ENCODE peak calls at places on chromosomes 16 and 17, in eight cellular contexts. X, V, J, P, T, S, E and Z are unnamed samples.

GRCh38 chr17:44931376-44931775 is 16.1 kb upstream of the GFAP start:
- DNase-seq in E (peak; percentile 20), X (no peak), V (no peak), J (no peak), S (no peak), P (no peak), T (no peak), Z (peak; percentile 14)

GRCh38 chr17:80252871-80253270 is 7.8 kb upstream of the RNF213 start:
- DNase-seq in P (no peak), T (no peak), V (no peak), S (no peak), J (peak; percentile 85), E (peak; percentile 84), X (peak; percentile 46), Z (peak; percentile 87)

GRCh38 chr16:12901597-12902436 is at the start of gene SHISA9:
- DNase-seq in J (no peak), V (no peak), E (no peak), T (no peak), P (no peak), X (no peak), S (no peak), Z (no peak)

GRCh38 chr16:1691956-1692355 is 13.9 kb downstream of the JPT2 start:
- DNase-seq in P (peak; percentile 91), E (no peak), X (no peak), J (no peak), T (no peak), V (no peak), S (peak; percentile 89), Z (no peak)

GRCh38 chr17:21358682-21359482 is 17.3 kb upstream of the KCNJ12 start:
- DNase-seq in E (no peak), P (no peak), T (no peak), V (no peak), S (no peak), J (no peak), X (no peak), Z (no peak)

GRCh38 chr16:2818278-2818876 is 1.3 kb downstream of the PRSS21 start:
- DNase-seq in V (no peak), J (no peak), X (no peak), E (no peak), S (no peak), P (peak; percentile 38), T (no peak), Z (peak; percentile 29)

GRCh38 chr17:3888343-3889171 is 4.3 kb downstream of the CAMKK1 start:
- DNase-seq in J (no peak), V (peak; percentile 27), P (peak; percentile 94), T (no peak), E (peak; percentile 92), X (peak; percentile 72), S (peak; percentile 79), Z (no peak)

GRCh38 chr17:11682646-11683045 is 84.4 kb downstream of the DNAH9 start:
- DNase-seq in P (no peak), J (no peak), V (no peak), X (no peak), T (no peak), E (no peak), S (no peak), Z (no peak)

GRCh38 chr16:6032438-6032837 is 934.8 kb upstream of the EEF2KMT start:
- DNase-seq in V (no peak), X (no peak), P (no peak), T (no peak), E (no peak), J (no peak), S (no peak), Z (no peak)

GRCh38 chr17:17784599-17785264 is 52.1 kb downstream of the SREBF1 start:
- DNase-seq in X (no peak), P (no peak), V (no peak), J (no peak), S (peak; percentile 12), T (no peak), E (no peak), Z (no peak)

GRCh38 chr17:44084131-44084538 is 13.6 kb downstream of the G6PC3 start:
- DNase-seq in S (no peak), V (no peak), X (no peak), E (peak; percentile 78), J (no peak), P (no peak), T (no peak), Z (no peak)

GRCh38 chr17:60523822-60524221 is 2.2 kb downstream of the APPBP2 start:
- DNase-seq in J (no peak), P (no peak), T (no peak), S (no peak), V (no peak), X (no peak), E (no peak), Z (no peak)

GRCh38 chr17:2440930-2441329 is 40.1 kb upstream of the MNT start:
- DNase-seq in S (no peak), X (no peak), E (no peak), J (no peak), T (no peak), V (no peak), P (no peak), Z (no peak)

GRCh38 chr16:67176662-67177061 is 6.3 kb downstream of the NOL3 start:
- DNase-seq in S (no peak), T (no peak), J (no peak), P (no peak), V (no peak), X (no peak), E (no peak), Z (no peak)

GRCh38 chr16:78704421-78704820 is 605.0 kb downstream of the WWOX start:
- DNase-seq in P (no peak), V (no peak), J (no peak), E (no peak), S (no peak), X (no peak), T (no peak), Z (no peak)

GRCh38 chr17:75679706-75680201 is 12.6 kb downstream of the SAP30BP start:
- DNase-seq in X (no peak), S (no peak), V (no peak), T (no peak), J (no peak), E (no peak), P (peak; percentile 82), Z (peak; percentile 66)

DNA sequence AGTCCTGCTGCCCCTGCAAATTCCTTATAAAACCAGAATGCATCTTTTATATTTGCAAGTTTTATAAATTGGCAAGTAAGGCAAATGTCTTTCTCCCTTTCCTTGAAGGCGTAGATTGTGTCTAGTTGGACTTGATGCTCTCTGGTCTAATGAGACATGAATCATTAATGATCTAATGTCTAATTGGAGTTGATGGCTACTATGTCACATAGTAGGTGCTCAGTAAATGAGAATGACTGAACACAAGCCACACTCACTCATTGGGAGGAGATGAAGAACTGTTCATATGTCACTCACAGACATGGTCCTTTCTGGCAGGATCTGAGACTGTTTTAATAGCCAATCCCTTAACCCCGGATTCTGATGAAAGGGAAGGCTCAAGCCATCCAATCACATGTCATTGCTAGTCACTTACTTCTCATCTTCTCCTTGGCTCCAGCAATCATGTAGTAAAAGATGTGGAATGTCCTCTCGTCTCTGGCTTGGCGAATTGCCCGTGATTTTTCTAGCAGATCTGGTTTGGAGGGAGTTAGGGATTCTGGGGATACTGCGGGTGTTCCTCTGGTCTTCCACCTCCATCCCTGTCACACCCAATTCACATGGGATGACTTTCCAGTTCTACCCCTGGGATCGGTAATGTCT is 81.0 kb downstream of the MYH11 start:
- DNase-seq in V (no peak), J (no peak), T (no peak), S (peak; percentile 4), X (no peak), E (no peak), P (no peak), Z (no peak)
- H3K27me3 ChIP-seq in V (no peaks in the 10 kb centered on the region), J (no peaks in the 10 kb centered on the region), T (no peaks in the 10 kb centered on the region), S (peaks cover 4% of the 10 kb centered on the region), X (no peaks in the 10 kb centered on the region), E (no peaks in the 10 kb centered on the region), P (peaks cover 3% of the 10 kb centered on the region), Z (no peaks in the 10 kb centered on the region)

GRCh38 chr17:8875416-8875815 is 7.9 kb upstream of the PIK3R6 start:
- DNase-seq in X (no peak), P (no peak), S (no peak), J (no peak), T (no peak), V (no peak), E (peak; percentile 52), Z (no peak)
- H3K27me3 ChIP-seq in X (peaks cover 13% of the 10 kb centered on the region), P (no peaks in the 10 kb centered on the region), S (no peaks in the 10 kb centered on the region), J (no peaks in the 10 kb centered on the region), T (no peaks in the 10 kb centered on the region), V (no peaks in the 10 kb centered on the region), E (no peaks in the 10 kb centered on the region), Z (peaks cover 14% of the 10 kb centered on the region)

GRCh38 chr17:883586-883962 is 96.0 kb downstream of the NXN start:
- DNase-seq in S (no peak), T (no peak), P (no peak), E (no peak), J (no peak), X (no peak), V (no peak), Z (no peak)

GRCh38 chr17:888998-889401 is 90.6 kb downstream of the NXN start:
- DNase-seq in V (no peak), X (no peak), E (no peak), S (no peak), J (no peak), T (peak; percentile 24), P (no peak), Z (no peak)

GRCh38 chr17:882827-883585 is 96.6 kb downstream of the NXN start:
- DNase-seq in E (peak; percentile 75), T (no peak), V (no peak), J (no peak), S (peak; percentile 16), P (no peak), X (no peak), Z (no peak)

GRCh38 chr17:887842-888214 is 91.7 kb downstream of the NXN start:
- DNase-seq in J (no peak), P (no peak), X (no peak), V (no peak), S (no peak), E (no peak), T (no peak), Z (no peak)

GRCh38 chr17:885971-886571 is 93.5 kb downstream of the NXN start:
- DNase-seq in V (no peak), X (no peak), T (no peak), P (no peak), S (no peak), J (no peak), E (no peak), Z (no peak)
- H3K27me3 ChIP-seq in V (no peaks in the 10 kb centered on the region), X (no peaks in the 10 kb centered on the region), T (no peaks in the 10 kb centered on the region), P (no peaks in the 10 kb centered on the region), S (no peaks in the 10 kb centered on the region), J (no peaks in the 10 kb centered on the region), E (peaks cover 3% of the 10 kb centered on the region), Z (no peaks in the 10 kb centered on the region)

GRCh38 chr17:38608648-38609047 is 2.9 kb upstream of the SRCIN1 start:
- DNase-seq in X (no peak), T (no peak), S (no peak), J (no peak), E (peak; percentile 69), P (no peak), V (no peak), Z (peak; percentile 64)

GRCh38 chr17:38604479-38605229 is 1.1 kb downstream of the SRCIN1 start:
- DNase-seq in V (no peak), P (no peak), T (no peak), S (no peak), X (no peak), E (peak; percentile 83), J (no peak), Z (no peak)

GRCh38 chr17:38605852-38606645 is at the start of gene SRCIN1:
- DNase-seq in S (no peak), P (no peak), X (no peak), T (no peak), V (no peak), E (peak; percentile 80), J (peak; percentile 24), Z (peak; percentile 71)

GRCh38 chr17:38605230-38605851 is 411 bp downstream of the SRCIN1 start:
- DNase-seq in S (no peak), P (no peak), E (peak; percentile 83), V (no peak), X (no peak), T (no peak), J (no peak), Z (no peak)

GRCh38 chr17:38606646-38607611 is 1.2 kb upstream of the SRCIN1 start:
- DNase-seq in J (no peak), T (no peak), V (no peak), P (no peak), S (no peak), E (peak; percentile 66), X (no peak), Z (no peak)
- H3K27me3 ChIP-seq in J (peaks cover 50% of the 10 kb centered on the region), T (peaks cover 13% of the 10 kb centered on the region), V (peaks cover 5% of the 10 kb centered on the region), P (peaks cover 54% of the 10 kb centered on the region), S (peaks cover 63% of the 10 kb centered on the region), E (peaks cover 24% of the 10 kb centered on the region), X (no peaks in the 10 kb centered on the region), Z (peaks cover 70% of the 10 kb centered on the region)